ENCODE peak calls at places on chromosomes 3 and 15, in five cellular contexts. A is fibroblast of pulmonary artery, J is heart left ventricle, V is endothelial cell of umbilical vein, N is Peyer's patch. H is an unnamed sample.

GRCh38 chr15:32763295-32763694 is 45.5 kb downstream of the GREM1 start:
- DNase-seq in A (no peak), J (no peak), V (no peak), N (no peak), H (no peak)

GRCh38 chr15:89903858-89904130 is 9.0 kb downstream of the ARPIN start:
- DNase-seq in A (no peak), J (no peak), V (no peak), N (no peak), H (no peak)

GRCh38 chr3:101724329-101725191 is at the start of gene CEP97:
- DNase-seq in A (peak), J (peak), V (peak), N (peak), H (peak)

GRCh38 chr15:57920916-57921315 is 144.6 kb downstream of the ALDH1A2 start:
- DNase-seq in A (peak), J (no peak), V (peak), N (no peak), H (no peak)

GRCh38 chr3:190385835-190386688 is 1.9 kb upstream of the CLDN16 start:
- DNase-seq in A (peak), J (no peak), V (peak), N (no peak), H (no peak)

GRCh38 chr3:13838421-13838820 is 41.5 kb downstream of the WNT7A start:
- DNase-seq in A (no peak), J (no peak), V (no peak), N (no peak), H (no peak)

GRCh38 chr3:78003090-78003489 is 963.2 kb downstream of the ROBO2 start:
- DNase-seq in A (no peak), J (no peak), V (no peak), N (no peak), H (no peak)

GRCh38 chr3:151837057-151837456 is 23.1 kb downstream of the AADAC start:
- DNase-seq in A (peak), J (no peak), V (peak), N (no peak), H (no peak)

GRCh38 chr3:45986303-45986982 is 9.2 kb downstream of the FYCO1 start:
- DNase-seq in A (peak), J (peak), V (peak), N (no peak), H (peak)

GRCh38 chr3:139448104-139448503 is 28.2 kb downstream of the RBP2 start:
- DNase-seq in A (no peak), J (no peak), V (no peak), N (no peak), H (no peak)

GRCh38 chr3:40321818-40322217 is 12.3 kb downstream of the EIF1B start:
- DNase-seq in A (no peak), J (no peak), V (no peak), N (no peak), H (no peak)

GRCh38 chr3:134762016-134762415 is 33.0 kb upstream of the EPHB1 start:
- DNase-seq in A (no peak), J (no peak), V (no peak), N (no peak), H (no peak)

GRCh38 chr3:106030620-106030945 is 161.8 kb upstream of the CBLB start:
- DNase-seq in A (peak), J (no peak), V (no peak), N (no peak), H (no peak)

GRCh38 chr15:25797035-25797434 is 66.1 kb downstream of the ATP10A start:
- DNase-seq in A (no peak), J (no peak), V (no peak), N (no peak), H (no peak)

GRCh38 chr15:74620636-74621545 is 5.3 kb downstream of the CLK3 start:
- DNase-seq in A (peak), J (peak), V (peak), N (peak), H (peak)

GRCh38 chr3:181326637-181327223 is 337.2 kb upstream of the DNAJC19 start:
- DNase-seq in A (peak), J (no peak), V (peak), N (no peak), H (no peak)

GRCh38 chr15:29141908-29142747 is 127.5 kb downstream of the NSMCE3 start:
- DNase-seq in A (no peak), J (no peak), V (no peak), N (peak), H (no peak)

GRCh38 chr15:83275412-83275811 is 9.1 kb downstream of the BNC1 start:
- DNase-seq in A (no peak), J (no peak), V (no peak), N (no peak), H (no peak)

GRCh38 chr3:19825175-19825574 is 108.8 kb downstream of the EFHB start:
- DNase-seq in A (no peak), J (no peak), V (no peak), N (no peak), H (no peak)

GRCh38 chr3:158911586-158911985 is 109.7 kb downstream of the MFSD1 start:
- DNase-seq in A (no peak), J (no peak), V (no peak), N (no peak), H (no peak)

GRCh38 chr3:72559377-72559776 is 288.9 kb downstream of the SHQ1 start:
- DNase-seq in A (no peak), J (no peak), V (no peak), N (no peak), H (no peak)

GRCh38 chr3:186603159-186603558 is 9.7 kb upstream of the AHSG start:
- DNase-seq in A (no peak), J (no peak), V (no peak), N (no peak), H (no peak)

GRCh38 chr3:56915969-56916586 is 114.3 kb upstream of the ARHGEF3 start:
- DNase-seq in A (no peak), J (peak), V (no peak), N (no peak), H (peak)

GRCh38 chr3:1082024-1082633 is 10.7 kb upstream of the CNTN6 start:
- DNase-seq in A (peak), J (no peak), V (peak), N (no peak), H (no peak)

GRCh38 chr15:90638241-90638691 is 78.9 kb upstream of the BLM start:
- DNase-seq in A (no peak), J (no peak), V (no peak), N (no peak), H (no peak)

GRCh38 chr3:145893331-145893730 is 267.7 kb downstream of the PLOD2 start:
- DNase-seq in A (no peak), J (no peak), V (no peak), N (no peak), H (no peak)

GRCh38 chr15:60827492-60827891 is 348.6 kb upstream of the ICE2 start:
- DNase-seq in A (no peak), J (no peak), V (no peak), N (no peak), H (no peak)

GRCh38 chr3:158731938-158732855 is at the start of gene RARRES1:
- DNase-seq in A (peak), J (peak), V (peak), N (peak), H (peak)

GRCh38 chr3:64203216-64203615 is 22.1 kb downstream of the PRICKLE2 start:
- DNase-seq in A (no peak), J (no peak), V (no peak), N (no peak), H (no peak)

GRCh38 chr3:66115858-66116654 is 77.3 kb upstream of the MAGI1 start:
- DNase-seq in A (peak), J (peak), V (peak), N (no peak), H (no peak)

GRCh38 chr3:115019900-115020299 is 127.2 kb downstream of the ZBTB20 start:
- DNase-seq in A (no peak), J (no peak), V (no peak), N (no peak), H (no peak)

GRCh38 chr3:166190360-166190759 is 353.1 kb upstream of the BCHE start:
- DNase-seq in A (peak), J (no peak), V (no peak), N (no peak), H (no peak)

GRCh38 chr3:12663311-12663935 is 494 bp downstream of the RAF1 start:
- DNase-seq in A (peak), J (peak), V (no peak), N (no peak), H (no peak)

GRCh38 chr3:188469228-188469885 is 315.4 kb downstream of the LPP start:
- DNase-seq in A (peak), J (no peak), V (no peak), N (no peak), H (no peak)

GRCh38 chr3:55770077-55770476 is 283.0 kb upstream of the WNT5A start:
- DNase-seq in A (no peak), J (no peak), V (no peak), N (no peak), H (no peak)

GRCh38 chr3:40211579-40211978 is 97.9 kb upstream of the EIF1B start:
- DNase-seq in A (peak), J (no peak), V (no peak), N (no peak), H (no peak)

GRCh38 chr3:124032351-124032880 is 40.5 kb upstream of the ROPN1 start:
- DNase-seq in A (peak), J (peak), V (no peak), N (no peak), H (peak)

GRCh38 chr3:138220788-138221187 is 33.7 kb downstream of the ARMC8 start:
- DNase-seq in A (no peak), J (no peak), V (no peak), N (no peak), H (no peak)

GRCh38 chr3:138222888-138223287 is 35.8 kb downstream of the ARMC8 start:
- DNase-seq in A (no peak), J (no peak), V (no peak), N (no peak), H (no peak)

GRCh38 chr3:138222316-138222715 is 35.2 kb downstream of the ARMC8 start:
- DNase-seq in A (no peak), J (no peak), V (no peak), N (no peak), H (no peak)

GRCh38 chr3:138220242-138220641 is 33.1 kb downstream of the ARMC8 start:
- DNase-seq in A (no peak), J (no peak), V (no peak), N (no peak), H (no peak)

GRCh38 chr3:138219255-138219654 is 32.2 kb downstream of the ARMC8 start:
- DNase-seq in A (peak), J (no peak), V (peak), N (no peak), H (no peak)
- TF ChIP-seq CTCF in A (no peak), J (no peak), V (no peak), N (no peak), H (no peak)

DNA sequence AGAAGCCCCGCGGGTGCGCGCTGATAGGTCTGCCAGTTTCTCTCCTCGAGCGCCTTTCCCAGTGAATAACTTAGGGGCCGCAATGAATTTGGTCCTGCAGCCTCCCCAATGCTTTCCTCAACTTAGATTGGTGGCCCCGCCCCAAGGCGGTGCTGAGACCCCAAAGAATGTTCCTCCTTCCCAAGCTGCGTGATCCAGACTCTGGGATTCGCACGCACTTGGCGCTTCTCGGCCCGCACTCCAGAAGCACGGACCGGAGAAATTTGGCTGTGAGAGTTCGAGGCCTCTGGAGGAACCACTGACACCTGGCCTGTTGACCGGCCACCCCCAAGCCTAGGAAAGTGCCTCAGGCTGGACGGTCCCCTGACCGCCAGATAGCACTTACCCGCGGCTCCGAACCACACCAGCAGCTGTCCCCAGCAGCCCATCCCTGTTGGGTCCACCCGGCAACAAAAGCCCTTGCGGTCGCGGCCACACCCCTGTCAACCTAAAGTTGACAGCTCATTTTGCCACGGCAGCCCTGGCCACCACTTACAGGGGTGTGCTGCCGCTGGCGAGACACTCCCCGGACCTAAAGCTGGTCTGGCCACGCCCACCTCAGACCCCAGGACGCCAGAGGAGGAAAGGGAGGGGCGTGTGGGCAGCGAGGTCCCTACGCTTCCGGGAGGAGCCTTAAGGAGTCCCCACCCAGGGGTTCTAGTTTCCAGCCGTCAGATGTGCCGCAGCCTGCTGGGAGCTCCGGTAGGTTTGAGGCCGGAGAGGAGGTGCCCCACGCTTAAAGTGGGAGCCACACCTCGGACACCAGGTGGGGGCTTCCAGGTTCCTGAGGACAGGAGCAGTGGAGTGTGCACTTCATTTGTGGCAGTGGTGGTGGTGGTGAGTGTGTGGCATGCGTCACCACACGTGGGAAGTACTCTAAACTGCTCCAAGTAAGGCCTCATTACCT is at the start of gene LTK:
- DNase-seq in A (no peak), J (no peak), V (no peak), N (no peak), H (no peak)
- H3K4me3 ChIP-seq in A (peak), J (peak), V (peak), N (peak), H (no peak)

GRCh38 chr3:87041191-87041590 is 50.2 kb upstream of the VGLL3 start:
- DNase-seq in A (no peak), J (no peak), V (no peak), N (no peak), H (no peak)
- TF ChIP-seq CTCF in A (no peak), J (no peak), V (no peak), N (no peak), H (no peak)

DNA sequence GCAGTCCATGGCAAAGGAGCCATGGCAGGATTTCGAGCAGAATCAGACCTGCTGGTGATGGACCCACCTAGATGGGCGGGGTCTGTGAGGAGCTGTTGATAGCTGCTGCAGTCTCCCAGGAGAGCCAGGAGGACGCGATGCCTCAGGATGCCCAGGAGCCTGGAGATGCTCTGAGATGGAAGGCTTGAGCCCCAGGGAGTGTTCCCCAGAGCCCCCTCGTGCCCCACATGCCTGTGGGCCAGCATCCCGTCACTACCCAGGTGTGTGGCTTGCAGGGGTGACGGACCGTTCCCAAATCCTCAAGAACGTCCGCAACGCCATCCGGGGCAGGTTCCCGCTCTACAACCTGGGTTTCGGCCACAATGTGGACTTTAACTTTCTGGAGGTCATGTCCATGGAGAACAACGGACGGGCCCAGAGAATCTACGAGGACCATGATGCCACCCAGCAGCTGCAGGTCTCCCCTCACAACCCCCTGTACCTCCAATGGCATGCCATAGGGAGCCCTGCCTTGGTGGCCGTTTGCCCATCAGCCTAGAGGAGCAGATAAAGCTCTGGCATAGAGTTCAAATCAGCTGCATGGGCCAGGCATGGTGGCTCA is 6.7 kb downstream of the ITIH1 start:
- DNase-seq in A (no peak), J (no peak), V (no peak), N (no peak), H (no peak)
- H3K4me3 ChIP-seq in A (no peak), J (no peak), V (no peak), N (no peak), H (no peak)

GRCh38 chr15:66047321-66048024 is 178.2 kb downstream of the RAB11A start:
- DNase-seq in A (no peak), J (no peak), V (no peak), N (no peak), H (no peak)
- TF ChIP-seq CTCF in A (no peak), J (no peak), V (no peak), N (no peak), H (no peak)

DNA sequence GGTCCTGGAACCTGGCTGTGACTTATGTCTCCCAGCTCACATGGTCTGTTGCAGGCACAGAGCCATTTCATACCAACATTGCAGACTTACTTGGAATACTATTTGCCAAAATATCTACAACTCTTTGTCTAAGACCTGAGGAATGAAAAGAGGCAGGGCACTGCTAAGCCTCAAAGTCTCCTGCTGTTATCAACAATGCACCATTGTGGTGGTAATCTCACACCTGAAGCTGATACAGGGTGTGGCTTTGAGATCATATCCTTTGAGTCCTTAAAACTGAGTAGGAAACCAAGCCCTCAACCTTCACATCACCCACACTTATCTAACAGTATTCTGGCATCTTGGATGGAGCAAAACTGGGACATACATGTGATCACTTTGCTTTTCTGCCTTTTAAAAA is 782.0 kb downstream of the EPHA3 start:
- DNase-seq in A (no peak), J (no peak), V (no peak), N (no peak), H (no peak)
- H3K4me3 ChIP-seq in A (no peak), J (no peak), V (no peak), N (no peak), H (no peak)